ENCODE peak calls at places on chromosome 12, in six cellular contexts. One of them, this sample, is unnamed.

GRCh38 chr12:71791473-71792150 is 36.9 kb downstream of the RAB21 start:
- DNase-seq in IMR-90: no peak
- DNase-seq in fibroblast of lung: no peak
- DNase-seq in PC-3: no peak
- DNase-seq in BE2C: no peak
- DNase-seq in Panc1: no peak
- DNase-seq in this sample: no peak

GRCh38 chr12:58871557-58871956 is 48.7 kb downstream of the LRIG3 start:
- DNase-seq in IMR-90: no peak
- DNase-seq in BE2C: no peak
- DNase-seq in PC-3: no peak
- DNase-seq in Panc1: no peak
- DNase-seq in fibroblast of lung: peak; percentile 25
- DNase-seq in this sample: no peak

GRCh38 chr12:128820723-128821432 is 2.9 kb downstream of the SLC15A4 start:
- DNase-seq in IMR-90: no peak
- DNase-seq in Panc1: no peak
- DNase-seq in PC-3: no peak
- DNase-seq in fibroblast of lung: no peak
- DNase-seq in BE2C: no peak
- DNase-seq in this sample: no peak

GRCh38 chr12:52208424-52209165 is 16.8 kb upstream of the KRT80 start:
- DNase-seq in BE2C: peak; percentile 6
- DNase-seq in IMR-90: no peak
- DNase-seq in PC-3: no peak
- DNase-seq in Panc1: no peak
- DNase-seq in fibroblast of lung: no peak
- DNase-seq in this sample: no peak

GRCh38 chr12:106115450-106115849 is 23.3 kb downstream of the NUAK1 start:
- DNase-seq in Panc1: no peak
- DNase-seq in IMR-90: no peak
- DNase-seq in BE2C: no peak
- DNase-seq in PC-3: no peak
- DNase-seq in fibroblast of lung: no peak
- DNase-seq in this sample: no peak

GRCh38 chr12:75550401-75550851 is 39.0 kb upstream of the KRR1 start:
- DNase-seq in PC-3: no peak
- DNase-seq in Panc1: no peak
- DNase-seq in fibroblast of lung: no peak
- DNase-seq in IMR-90: peak; percentile 29
- DNase-seq in BE2C: peak; percentile 37
- DNase-seq in this sample: no peak

GRCh38 chr12:77615331-77615730 is 215.4 kb upstream of the NAV3 start:
- DNase-seq in IMR-90: no peak
- DNase-seq in Panc1: no peak
- DNase-seq in PC-3: peak; percentile 33
- DNase-seq in fibroblast of lung: no peak
- DNase-seq in BE2C: no peak
- DNase-seq in this sample: no peak

GRCh38 chr12:14849664-14850063 is 6.3 kb upstream of the ART4 start:
- DNase-seq in IMR-90: peak; percentile 36
- DNase-seq in PC-3: peak; percentile 9
- DNase-seq in Panc1: no peak
- DNase-seq in BE2C: no peak
- DNase-seq in fibroblast of lung: peak; percentile 30
- DNase-seq in this sample: peak; percentile 19

GRCh38 chr12:60522684-60523083 is 926.9 kb downstream of the SLC16A7 start:
- DNase-seq in Panc1: no peak
- DNase-seq in PC-3: no peak
- DNase-seq in IMR-90: no peak
- DNase-seq in BE2C: no peak
- DNase-seq in fibroblast of lung: no peak
- DNase-seq in this sample: no peak

GRCh38 chr12:112852810-112853209 is 54.0 kb upstream of the OAS1 start:
- DNase-seq in IMR-90: no peak
- DNase-seq in BE2C: no peak
- DNase-seq in fibroblast of lung: no peak
- DNase-seq in Panc1: no peak
- DNase-seq in PC-3: no peak
- DNase-seq in this sample: no peak

GRCh38 chr12:54352891-54353874 is 11.1 kb downstream of the GPR84 start:
- DNase-seq in fibroblast of lung: peak; percentile 71
- DNase-seq in BE2C: peak; percentile 56
- DNase-seq in IMR-90: peak; percentile 72
- DNase-seq in PC-3: no peak
- DNase-seq in Panc1: no peak
- DNase-seq in this sample: no peak

GRCh38 chr12:75684678-75685620 is 173.5 kb upstream of the KRR1 start:
- DNase-seq in Panc1: no peak
- DNase-seq in IMR-90: peak; percentile 86
- DNase-seq in fibroblast of lung: peak; percentile 89
- DNase-seq in PC-3: no peak
- DNase-seq in BE2C: no peak
- DNase-seq in this sample: no peak

GRCh38 chr12:26496170-26496569 is 300.8 kb downstream of the SSPN start:
- DNase-seq in BE2C: no peak
- DNase-seq in PC-3: no peak
- DNase-seq in Panc1: no peak
- DNase-seq in IMR-90: no peak
- DNase-seq in fibroblast of lung: no peak
- DNase-seq in this sample: no peak

GRCh38 chr12:89060133-89060532 is 292.2 kb downstream of the DUSP6 start:
- DNase-seq in Panc1: no peak
- DNase-seq in fibroblast of lung: no peak
- DNase-seq in IMR-90: peak; percentile 12
- DNase-seq in BE2C: no peak
- DNase-seq in PC-3: no peak
- DNase-seq in this sample: no peak

GRCh38 chr12:93001407-93001806 is 72.3 kb upstream of the EEA1 start:
- DNase-seq in IMR-90: no peak
- DNase-seq in fibroblast of lung: no peak
- DNase-seq in BE2C: no peak
- DNase-seq in PC-3: no peak
- DNase-seq in Panc1: no peak
- DNase-seq in this sample: no peak

GRCh38 chr12:79023261-79023660 is 158.7 kb downstream of the SYT1 start:
- DNase-seq in IMR-90: no peak
- DNase-seq in Panc1: no peak
- DNase-seq in fibroblast of lung: peak; percentile 16
- DNase-seq in PC-3: no peak
- DNase-seq in BE2C: peak; percentile 39
- DNase-seq in this sample: no peak

GRCh38 chr12:77204055-77204454 is 138.7 kb upstream of the E2F7 start:
- DNase-seq in IMR-90: peak; percentile 5
- DNase-seq in PC-3: peak; percentile 38
- DNase-seq in fibroblast of lung: peak; percentile 10
- DNase-seq in Panc1: no peak
- DNase-seq in BE2C: no peak
- DNase-seq in this sample: no peak

GRCh38 chr12:87439990-87440827 is 589.0 kb downstream of the C12orf50 start:
- DNase-seq in Panc1: peak; percentile 2
- DNase-seq in fibroblast of lung: peak; percentile 92
- DNase-seq in IMR-90: peak; percentile 93
- DNase-seq in BE2C: no peak
- DNase-seq in PC-3: peak; percentile 95
- DNase-seq in this sample: peak; percentile 95

GRCh38 chr12:97404549-97404948 is 58.1 kb upstream of the RMST start:
- DNase-seq in IMR-90: peak; percentile 6
- DNase-seq in Panc1: peak; percentile 12
- DNase-seq in fibroblast of lung: peak; percentile 11
- DNase-seq in BE2C: peak; percentile 16
- DNase-seq in PC-3: peak; percentile 64
- DNase-seq in this sample: peak; percentile 25

GRCh38 chr12:12372946-12373722 is 16.3 kb downstream of the BORCS5 start:
- DNase-seq in BE2C: no peak
- DNase-seq in IMR-90: no peak
- DNase-seq in Panc1: no peak
- DNase-seq in fibroblast of lung: no peak
- DNase-seq in PC-3: no peak
- DNase-seq in this sample: no peak

GRCh38 chr12:16437281-16437816 is 89.9 kb downstream of the MGST1 start:
- DNase-seq in IMR-90: no peak
- DNase-seq in PC-3: no peak
- DNase-seq in BE2C: no peak
- DNase-seq in Panc1: no peak
- DNase-seq in fibroblast of lung: no peak
- DNase-seq in this sample: no peak

GRCh38 chr12:93144109-93144508 is 215.0 kb upstream of the EEA1 start:
- DNase-seq in PC-3: peak; percentile 39
- DNase-seq in Panc1: no peak
- DNase-seq in fibroblast of lung: no peak
- DNase-seq in IMR-90: peak; percentile 15
- DNase-seq in BE2C: no peak
- DNase-seq in this sample: no peak

GRCh38 chr12:109219938-109220337 is 89.1 kb downstream of the FOXN4 start:
- DNase-seq in Panc1: no peak
- DNase-seq in fibroblast of lung: no peak
- DNase-seq in IMR-90: no peak
- DNase-seq in BE2C: no peak
- DNase-seq in PC-3: no peak
- DNase-seq in this sample: no peak

GRCh38 chr12:118536306-118536900 is 160.0 kb downstream of the SUDS3 start:
- DNase-seq in IMR-90: no peak
- DNase-seq in Panc1: no peak
- DNase-seq in BE2C: no peak
- DNase-seq in fibroblast of lung: no peak
- DNase-seq in PC-3: no peak
- DNase-seq in this sample: no peak

GRCh38 chr12:58583541-58583940 is 336.8 kb downstream of the LRIG3 start:
- DNase-seq in Panc1: no peak
- DNase-seq in BE2C: no peak
- DNase-seq in IMR-90: peak; percentile 19
- DNase-seq in fibroblast of lung: peak; percentile 57
- DNase-seq in PC-3: peak; percentile 26
- DNase-seq in this sample: no peak

GRCh38 chr12:54523637-54524036 is 25.8 kb upstream of the PDE1B start:
- DNase-seq in fibroblast of lung: no peak
- DNase-seq in PC-3: no peak
- DNase-seq in BE2C: no peak
- DNase-seq in Panc1: no peak
- DNase-seq in IMR-90: no peak
- DNase-seq in this sample: no peak

GRCh38 chr12:124399622-124400021 is 104.7 kb downstream of the RFLNA start:
- DNase-seq in PC-3: peak; percentile 51
- DNase-seq in BE2C: peak; percentile 56
- DNase-seq in fibroblast of lung: no peak
- DNase-seq in Panc1: no peak
- DNase-seq in IMR-90: no peak
- DNase-seq in this sample: no peak

GRCh38 chr12:89384050-89384749 is 31.9 kb upstream of the DUSP6 start:
- DNase-seq in IMR-90: peak; percentile 92
- DNase-seq in fibroblast of lung: peak; percentile 93
- DNase-seq in BE2C: peak; percentile 8
- DNase-seq in Panc1: no peak
- DNase-seq in PC-3: peak; percentile 75
- DNase-seq in this sample: peak; percentile 52

GRCh38 chr12:106741247-106741646 is 33.2 kb upstream of the RIC8B start:
- DNase-seq in BE2C: no peak
- DNase-seq in fibroblast of lung: no peak
- DNase-seq in PC-3: no peak
- DNase-seq in IMR-90: no peak
- DNase-seq in Panc1: no peak
- DNase-seq in this sample: no peak

GRCh38 chr12:56718167-56718566 is 6.9 kb downstream of the NACA start:
- DNase-seq in BE2C: no peak
- DNase-seq in Panc1: no peak
- DNase-seq in PC-3: no peak
- DNase-seq in IMR-90: no peak
- DNase-seq in fibroblast of lung: no peak
- DNase-seq in this sample: no peak
- H3K36me3 ChIP-seq in BE2C: peaks cover 85% of the 10 kb centered on the region
- H3K36me3 ChIP-seq in Panc1: peaks cover 36% of the 10 kb centered on the region
- H3K36me3 ChIP-seq in PC-3: peaks cover 73% of the 10 kb centered on the region
- H3K36me3 ChIP-seq in IMR-90: peaks cover 55% of the 10 kb centered on the region
- H3K36me3 ChIP-seq in fibroblast of lung: peaks cover 29% of the 10 kb centered on the region
- H3K36me3 ChIP-seq in this sample: peaks cover 5% of the 10 kb centered on the region

GRCh38 chr12:131391399-131391798 is 319.5 kb upstream of the SFSWAP start:
- DNase-seq in PC-3: no peak
- DNase-seq in fibroblast of lung: no peak
- DNase-seq in IMR-90: no peak
- DNase-seq in Panc1: no peak
- DNase-seq in BE2C: peak; percentile 24
- DNase-seq in this sample: no peak
- H3K27me3 ChIP-seq in PC-3: peaks cover 19% of the 10 kb centered on the region
- H3K27me3 ChIP-seq in fibroblast of lung: no peaks in the 10 kb centered on the region
- H3K27me3 ChIP-seq in IMR-90: no peaks in the 10 kb centered on the region
- H3K27me3 ChIP-seq in Panc1: peaks cover 3% of the 10 kb centered on the region
- H3K27me3 ChIP-seq in BE2C: no peaks in the 10 kb centered on the region
- H3K27me3 ChIP-seq in this sample: no peaks in the 10 kb centered on the region

DNA sequence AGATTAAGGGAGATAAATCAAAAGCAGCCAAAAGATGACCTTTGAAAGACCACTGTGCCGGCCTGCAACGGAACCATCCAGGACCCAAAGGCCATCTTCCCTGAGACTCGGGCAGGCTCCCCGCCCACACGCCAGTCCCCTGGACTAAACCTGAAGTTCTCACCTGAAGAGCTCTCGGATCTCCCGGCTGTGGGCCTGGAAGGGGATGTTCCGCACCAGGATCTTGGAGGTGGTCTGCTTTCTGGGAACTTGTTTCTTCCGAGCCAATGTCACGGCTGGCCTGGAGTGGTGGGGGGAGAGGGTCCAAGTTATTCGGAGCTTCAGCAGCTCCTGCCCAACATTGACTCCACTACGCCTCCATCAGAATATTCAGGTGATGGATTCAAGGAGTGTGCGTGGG is 51.3 kb downstream of the RBM19 start:
- DNase-seq in IMR-90: no peak
- DNase-seq in BE2C: no peak
- DNase-seq in PC-3: no peak
- DNase-seq in fibroblast of lung: no peak
- DNase-seq in Panc1: no peak
- DNase-seq in this sample: no peak
- H3K36me3 ChIP-seq in IMR-90: peaks cover 11% of the 10 kb centered on the region
- H3K36me3 ChIP-seq in BE2C: no peaks in the 10 kb centered on the region
- H3K36me3 ChIP-seq in PC-3: peaks cover 26% of the 10 kb centered on the region
- H3K36me3 ChIP-seq in fibroblast of lung: peaks cover 4% of the 10 kb centered on the region
- H3K36me3 ChIP-seq in Panc1: no peaks in the 10 kb centered on the region
- H3K36me3 ChIP-seq in this sample: no peaks in the 10 kb centered on the region

GRCh38 chr12:5066251-5066650 is 22.6 kb downstream of the KCNA5 start:
- DNase-seq in fibroblast of lung: no peak
- DNase-seq in Panc1: no peak
- DNase-seq in BE2C: no peak
- DNase-seq in PC-3: no peak
- DNase-seq in IMR-90: peak; percentile 52
- DNase-seq in this sample: no peak

GRCh38 chr12:5070090-5070489 is 26.4 kb downstream of the KCNA5 start:
- DNase-seq in fibroblast of lung: no peak
- DNase-seq in BE2C: no peak
- DNase-seq in Panc1: no peak
- DNase-seq in PC-3: no peak
- DNase-seq in IMR-90: no peak
- DNase-seq in this sample: no peak

GRCh38 chr12:5064913-5065490 is 21.3 kb downstream of the KCNA5 start:
- DNase-seq in Panc1: no peak
- DNase-seq in PC-3: no peak
- DNase-seq in IMR-90: no peak
- DNase-seq in fibroblast of lung: no peak
- DNase-seq in BE2C: no peak
- DNase-seq in this sample: no peak

GRCh38 chr12:5068623-5069022 is 24.9 kb downstream of the KCNA5 start:
- DNase-seq in Panc1: no peak
- DNase-seq in BE2C: no peak
- DNase-seq in PC-3: no peak
- DNase-seq in fibroblast of lung: no peak
- DNase-seq in IMR-90: no peak
- DNase-seq in this sample: no peak

GRCh38 chr12:5068126-5068525 is 24.4 kb downstream of the KCNA5 start:
- DNase-seq in IMR-90: no peak
- DNase-seq in fibroblast of lung: no peak
- DNase-seq in BE2C: no peak
- DNase-seq in PC-3: no peak
- DNase-seq in Panc1: no peak
- DNase-seq in this sample: no peak
- H3K27me3 ChIP-seq in IMR-90: peaks cover 35% of the 10 kb centered on the region
- H3K27me3 ChIP-seq in fibroblast of lung: peaks cover 3% of the 10 kb centered on the region
- H3K27me3 ChIP-seq in BE2C: no peaks in the 10 kb centered on the region
- H3K27me3 ChIP-seq in PC-3: no peaks in the 10 kb centered on the region
- H3K27me3 ChIP-seq in Panc1: no peaks in the 10 kb centered on the region
- H3K27me3 ChIP-seq in this sample: no peaks in the 10 kb centered on the region

This sample was measured in kidney epithelial cell.